ENCODE peak calls at places on chromosomes 4 and X, in nine cellular contexts. T is cardiac muscle cell, L is WTC11, B is progenitor cell of endocrine pancreas, S is tibial artery, N is GM10248, Y is AG04450, A is kidney epithelial cell, G is cardiac fibroblast. H is an unnamed sample.

GRCh38 chr4:76292730-76293129 is 13.8 kb upstream of the STBD1 start:
- DNase-seq in T (no peak), L (no peak), B (no peak), S (no peak), N (no peak), Y (no peak), A (no peak), G (no peak), H (no peak)

GRCh38 chrX:153775631-153776595 is 4.9 kb upstream of the SRPK3 start:
- DNase-seq in T (no peak), L (no peak), B (no peak), S (no peak), N (no peak), Y (no peak), A (no peak), G (no peak), H (no peak)

GRCh38 chr4:34720563-34720962 is 1523.8 kb downstream of the ARAP2 start:
- DNase-seq in T (peak; percentile 65), L (no peak), B (no peak), S (no peak), N (no peak), Y (no peak), A (peak; percentile 10), G (peak; percentile 70), H (no peak)

GRCh38 chr4:121237069-121237399 is 72.9 kb upstream of the TNIP3 start:
- DNase-seq in T (no peak), L (no peak), B (no peak), S (no peak), N (no peak), Y (no peak), A (no peak), G (no peak), H (no peak)

GRCh38 chr4:98546910-98547544 is 111.4 kb downstream of the TSPAN5 start:
- DNase-seq in T (peak; percentile 86), L (peak; percentile 19), B (no peak), S (peak; percentile 23), N (no peak), Y (no peak), A (no peak), G (peak; percentile 84), H (no peak)

GRCh38 chr4:113106076-113106475 is 56.6 kb downstream of the ANK2 start:
- DNase-seq in T (peak; percentile 62), L (no peak), B (no peak), S (no peak), N (no peak), Y (peak; percentile 4), A (peak; percentile 16), G (peak; percentile 71), H (no peak)

GRCh38 chr4:150942539-150942938 is 72.5 kb downstream of the LRBA start:
- DNase-seq in T (no peak), L (no peak), B (no peak), S (no peak), N (no peak), Y (no peak), A (no peak), G (no peak), H (no peak)

GRCh38 chrX:9997524-9997923 is 30.4 kb downstream of the CLDN34 start:
- DNase-seq in T (no peak), L (no peak), B (no peak), S (no peak), N (peak; percentile 47), Y (no peak), A (no peak), G (no peak), H (no peak)

GRCh38 chr4:98945297-98945850 is 16.4 kb upstream of the EIF4E start:
- DNase-seq in T (peak; percentile 31), L (no peak), B (no peak), S (no peak), N (no peak), Y (no peak), A (no peak), G (peak; percentile 20), H (no peak)

GRCh38 chr4:47879458-47879857 is 34.9 kb downstream of the NFXL1 start:
- DNase-seq in T (no peak), L (no peak), B (no peak), S (no peak), N (no peak), Y (no peak), A (no peak), G (no peak), H (no peak)

GRCh38 chr4:88759039-88759631 is 61.5 kb upstream of the NAP1L5 start:
- DNase-seq in T (peak; percentile 83), L (peak; percentile 26), B (no peak), S (no peak), N (no peak), Y (no peak), A (no peak), G (peak; percentile 79), H (no peak)

GRCh38 chr4:94577136-94577535 is 125.4 kb downstream of the PDLIM5 start:
- DNase-seq in T (peak; percentile 85), L (peak; percentile 28), B (no peak), S (peak; percentile 53), N (no peak), Y (no peak), A (no peak), G (peak; percentile 88), H (no peak)

GRCh38 chr4:118869808-118870342 is 18.8 kb upstream of the SYNPO2 start:
- DNase-seq in T (peak; percentile 23), L (no peak), B (no peak), S (no peak), N (no peak), Y (peak; percentile 20), A (no peak), G (peak; percentile 19), H (no peak)

GRCh38 chr4:122329876-122330595 is 48.8 kb upstream of the ADAD1 start:
- DNase-seq in T (peak; percentile 21), L (no peak), B (no peak), S (no peak), N (no peak), Y (no peak), A (no peak), G (peak; percentile 40), H (no peak)

GRCh38 chr4:129344058-129344457 is 248.1 kb downstream of the C4orf33 start:
- DNase-seq in T (peak; percentile 66), L (peak; percentile 16), B (no peak), S (no peak), N (peak; percentile 15), Y (no peak), A (no peak), G (peak; percentile 59), H (no peak)

GRCh38 chr4:104966349-104967033 is 180.2 kb upstream of the TET2 start:
- DNase-seq in T (peak; percentile 25), L (no peak), B (no peak), S (peak; percentile 33), N (peak; percentile 72), Y (no peak), A (peak; percentile 16), G (peak; percentile 4), H (no peak)

DNA sequence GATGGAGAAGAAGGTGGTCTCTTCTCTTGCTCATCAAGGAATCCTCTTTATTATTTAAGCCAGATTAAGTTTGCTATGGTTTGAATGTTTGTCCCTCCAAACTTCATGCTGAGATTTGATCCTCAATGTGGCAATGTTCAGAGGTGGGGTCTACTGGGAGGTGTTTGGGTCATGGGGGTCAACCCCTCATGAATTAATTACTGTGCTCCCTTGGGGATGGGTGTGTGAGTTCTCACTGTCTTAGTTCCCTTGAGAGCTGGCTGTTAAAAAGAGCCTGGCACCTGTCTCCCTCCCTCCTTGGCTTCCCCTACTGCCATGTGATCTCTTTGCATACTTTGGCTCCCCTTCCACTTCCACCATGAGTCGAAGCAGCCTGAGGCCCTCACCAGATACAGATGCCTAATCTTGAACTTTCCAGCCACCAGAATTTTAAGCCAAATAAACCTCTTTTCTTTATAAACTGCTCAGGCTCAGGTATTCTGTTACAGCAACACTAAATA is 36.0 kb upstream of the CD38 start:
- DNase-seq in T (no peak), L (no peak), B (no peak), S (no peak), N (no peak), Y (no peak), A (no peak), G (no peak), H (no peak)
- TF ChIP-seq CTCF in T (no peak), L (no peak), B (no peak), S (no peak), N (no peak), Y (no peak), A (no peak), G (no peak), H (no peak)

DNA sequence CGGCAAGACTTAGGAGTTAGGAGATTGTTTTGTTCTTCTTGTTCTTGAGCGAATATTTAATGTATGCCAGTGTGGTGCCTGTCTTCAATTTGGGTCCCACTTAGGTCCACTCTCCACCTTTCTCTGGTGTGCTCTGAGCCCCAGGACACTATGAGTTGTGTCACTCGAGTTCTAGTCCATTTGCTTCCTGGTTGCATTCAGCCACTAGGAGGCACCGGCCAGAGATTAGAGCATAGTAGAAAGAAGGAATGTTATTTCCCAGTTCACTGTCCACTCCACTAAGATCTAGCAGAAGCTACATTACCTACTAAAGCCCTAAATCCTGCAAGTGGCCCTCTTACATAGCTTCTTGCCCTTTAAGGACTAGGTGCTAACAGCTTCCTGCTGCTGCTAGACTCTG is 326.9 kb downstream of the NAF1 start:
- DNase-seq in T (no peak), L (peak; percentile 45), B (no peak), S (no peak), N (no peak), Y (no peak), A (no peak), G (no peak), H (no peak)
- TF ChIP-seq CTCF in T (no peak), L (peak; percentile 38), B (no peak), S (no peak), N (no peak), Y (no peak), A (peak; percentile 21), G (no peak), H (no peak)

DNA sequence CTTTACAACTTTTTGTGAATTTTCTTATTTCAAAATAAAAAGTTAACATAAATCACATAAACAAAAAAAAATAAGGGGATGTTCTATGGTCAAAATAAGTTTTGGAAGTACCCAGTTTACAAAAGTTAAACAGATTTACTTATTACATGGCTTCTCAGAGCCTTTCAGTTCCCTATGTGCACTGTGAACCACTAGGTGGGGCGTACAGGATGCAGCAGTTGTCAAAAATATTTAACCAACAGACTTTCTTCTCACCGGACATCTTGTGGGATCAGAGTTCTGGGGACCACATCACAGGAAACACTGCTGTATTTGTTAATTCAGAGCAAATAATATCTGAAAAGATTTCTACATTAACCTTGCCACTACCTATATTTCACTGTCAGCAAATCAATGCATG is 74.1 kb downstream of the SMARCA1 start:
- DNase-seq in T (no peak), L (no peak), B (no peak), S (no peak), N (no peak), Y (no peak), A (no peak), G (no peak), H (no peak)
- TF ChIP-seq CTCF in T (no peak), L (no peak), B (no peak), S (no peak), N (no peak), Y (no peak), A (no peak), G (no peak), H (no peak)

GRCh38 chr4:180164799-180165198 is 2078.4 kb upstream of the TENM3 start:
- DNase-seq in T (no peak), L (no peak), B (no peak), S (no peak), N (no peak), Y (peak; percentile 57), A (peak; percentile 97), G (no peak), H (no peak)

GRCh38 chr4:180156684-180157083 is 2086.5 kb upstream of the TENM3 start:
- DNase-seq in T (no peak), L (no peak), B (no peak), S (no peak), N (no peak), Y (no peak), A (no peak), G (no peak), H (no peak)

GRCh38 chr4:180160195-180160985 is 2082.8 kb upstream of the TENM3 start:
- DNase-seq in T (no peak), L (no peak), B (no peak), S (no peak), N (no peak), Y (no peak), A (no peak), G (no peak), H (no peak)
- TF ChIP-seq CTCF in T (no peak), L (no peak), B (no peak), S (no peak), N (no peak), Y (no peak), A (no peak), G (no peak), H (no peak)